ENCODE peak calls at places on chromosomes 4 and X, in seven cellular contexts. T is HCT116, G is GM12878, S is H1, J is K562, E is SK-N-SH, P is HepG2. D is an unnamed sample.

GRCh38 chr4:175054980-175055379 is 136.8 kb downstream of the ADAM29 start:
- DNase-seq in S (peak; percentile 63), E (no peak), P (no peak), T (no peak), J (no peak), G (no peak), D (no peak)

GRCh38 chr4:176569301-176569700 is 223.4 kb downstream of the VEGFC start:
- DNase-seq in J (no peak), S (no peak), G (no peak), T (no peak), E (no peak), P (no peak), D (no peak)

GRCh38 chr4:52883183-52883621 is 21.1 kb downstream of the RASL11B start:
- DNase-seq in P (no peak), E (no peak), T (no peak), G (no peak), J (no peak), S (no peak), D (no peak)

GRCh38 chr4:19227701-19228100 is 1024.0 kb upstream of the SLIT2 start:
- DNase-seq in T (no peak), P (no peak), S (no peak), E (no peak), J (no peak), G (no peak), D (no peak)

GRCh38 chr4:60737858-60738257 is 462.3 kb upstream of the ADGRL3 start:
- DNase-seq in T (no peak), E (no peak), P (no peak), S (no peak), J (no peak), G (no peak), D (no peak)

GRCh38 chr4:182917182-182918043 is at the start of gene DCTD:
- DNase-seq in G (no peak), J (peak; percentile 84), S (peak; percentile 74), P (peak; percentile 65), T (no peak), E (peak; percentile 91), D (peak; percentile 18)

GRCh38 chr4:69713593-69713992 is 46.8 kb downstream of the SULT1B1 start:
- DNase-seq in G (no peak), E (no peak), J (no peak), S (no peak), P (peak; percentile 65), T (no peak), D (no peak)

GRCh38 chr4:29708473-29708872 is 1011.7 kb upstream of the PCDH7 start:
- DNase-seq in S (no peak), P (no peak), T (no peak), G (no peak), E (no peak), J (no peak), D (no peak)

GRCh38 chr4:94603170-94603747 is 151.5 kb downstream of the PDLIM5 start:
- DNase-seq in T (no peak), J (no peak), E (no peak), P (no peak), S (no peak), G (no peak), D (no peak)
- TF ChIP-seq JUND in T (no peak), J (no peak), E (peak; percentile 64), P (no peak), S (no peak), G (no peak), D (no peak)

GRCh38 chr4:184201179-184201578 is 16.5 kb downstream of the ENPP6 start:
- DNase-seq in P (no peak), E (no peak), T (no peak), G (no peak), J (no peak), S (no peak), D (no peak)
- TF ChIP-seq JUND in P (no peak), E (no peak), T (no peak), G (no peak), J (no peak), S (no peak), D (no peak)

GRCh38 chr4:38983756-38984647 is 48.2 kb downstream of the TMEM156 start:
- DNase-seq in S (no peak), E (peak; percentile 11), J (no peak), P (peak; percentile 62), T (no peak), G (no peak), D (no peak)
- TF ChIP-seq JUND in S (no peak), E (no peak), J (no peak), P (no peak), T (no peak), G (no peak), D (no peak)

GRCh38 chrX:23745786-23746185 is 2.7 kb upstream of the ACOT9 start:
- DNase-seq in T (no peak), S (no peak), J (no peak), P (no peak), G (no peak), E (no peak), D (no peak)

GRCh38 chrX:23742693-23743622 is at the start of gene ACOT9:
- DNase-seq in E (peak; percentile 92), G (peak; percentile 53), J (peak; percentile 93), P (peak; percentile 88), T (peak; percentile 87), S (peak; percentile 82), D (peak; percentile 86)

GRCh38 chrX:23737413-23737812 is 5.7 kb downstream of the ACOT9 start:
- DNase-seq in S (no peak), G (no peak), J (no peak), E (no peak), T (no peak), P (no peak), D (no peak)

GRCh38 chrX:23742174-23742692 is 843 bp downstream of the ACOT9 start:
- DNase-seq in J (peak; percentile 11), P (peak; percentile 32), S (no peak), E (peak; percentile 64), G (no peak), T (no peak), D (peak; percentile 79)
- TF ChIP-seq JUND in J (no peak), P (no peak), S (no peak), E (no peak), G (no peak), T (no peak), D (no peak)

GRCh38 chr4:153154010-153154975 is 50.0 kb upstream of the TRIM2 start:
- DNase-seq in S (no peak), E (peak; percentile 54), J (no peak), G (no peak), T (no peak), P (no peak), D (no peak)

GRCh38 chr4:153156263-153156662 is 48.0 kb upstream of the TRIM2 start:
- DNase-seq in J (peak; percentile 57), T (no peak), P (no peak), S (no peak), E (no peak), G (no peak), D (no peak)

GRCh38 chr4:153152453-153153338 is 51.5 kb upstream of the TRIM2 start:
- DNase-seq in S (peak; percentile 71), E (peak; percentile 77), T (no peak), P (no peak), G (no peak), J (no peak), D (peak; percentile 15)

GRCh38 chr4:153151535-153152452 is 52.4 kb upstream of the TRIM2 start:
- DNase-seq in E (peak; percentile 39), P (no peak), S (peak; percentile 95), T (no peak), G (no peak), J (no peak), D (peak; percentile 13)

GRCh38 chr4:153153339-153153851 is 50.8 kb upstream of the TRIM2 start:
- DNase-seq in S (peak; percentile 77), J (no peak), G (no peak), P (no peak), E (peak; percentile 87), T (no peak), D (peak; percentile 39)
- TF ChIP-seq JUND in S (no peak), J (no peak), G (no peak), P (no peak), E (no peak), T (no peak), D (no peak)

DNA sequence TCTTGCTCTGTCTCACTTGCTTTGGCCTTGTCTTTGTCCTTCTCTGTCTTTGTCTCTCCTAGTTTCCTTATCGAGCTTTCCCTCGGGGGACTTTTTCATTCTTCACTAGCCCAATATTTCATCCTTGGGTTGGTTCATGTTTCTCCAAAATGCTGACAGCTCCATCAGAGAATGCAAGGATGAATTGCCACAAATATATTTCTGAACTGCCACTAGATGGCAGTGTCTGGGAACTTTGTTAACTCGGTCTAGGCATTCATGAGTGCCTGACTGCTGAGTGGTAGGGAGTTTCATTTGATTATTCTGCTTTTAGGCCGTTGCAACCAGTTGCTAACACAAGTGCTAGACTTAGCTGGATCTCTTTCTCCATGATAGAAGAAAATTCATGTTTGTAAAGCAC is 73.5 kb upstream of the RAP2C start:
- DNase-seq in P (peak; percentile 57), S (no peak), J (peak; percentile 33), G (peak; percentile 19), T (peak; percentile 15), E (peak; percentile 54), D (peak; percentile 24)
- TF ChIP-seq JUND in P (no peak), S (no peak), J (no peak), G (no peak), T (no peak), E (no peak), D (no peak)

GRCh38 chr4:30953799-30954198 is 233.6 kb downstream of the PCDH7 start:
- DNase-seq in G (no peak), J (no peak), P (no peak), E (no peak), S (no peak), T (no peak), D (no peak)
- TF ChIP-seq JUND in G (no peak), J (no peak), P (no peak), E (no peak), S (no peak), T (peak; percentile 9), D (no peak)

GRCh38 chr4:17142232-17142711 is 243.8 kb upstream of the LDB2 start:
- DNase-seq in G (no peak), T (no peak), S (no peak), P (no peak), E (no peak), J (no peak), D (no peak)
- TF ChIP-seq JUND in G (no peak), T (no peak), S (no peak), P (no peak), E (peak; percentile 77), J (no peak), D (no peak)

GRCh38 chr4:165875446-165875845 is 2.4 kb downstream of the TLL1 start:
- DNase-seq in T (no peak), E (no peak), G (no peak), J (no peak), P (no peak), S (no peak), D (no peak)

GRCh38 chr4:165874072-165874798 is 1.2 kb downstream of the TLL1 start:
- DNase-seq in S (peak; percentile 55), J (no peak), P (no peak), E (peak; percentile 16), T (no peak), G (no peak), D (peak; percentile 6)

GRCh38 chr4:165873298-165874071 is 448 bp downstream of the TLL1 start:
- DNase-seq in J (no peak), T (no peak), G (no peak), S (peak; percentile 71), P (peak; percentile 3), E (peak; percentile 77), D (peak; percentile 48)

GRCh38 chr4:165874799-165875371 is 1.8 kb downstream of the TLL1 start:
- DNase-seq in J (no peak), E (peak; percentile 3), T (no peak), G (no peak), P (no peak), S (peak; percentile 78), D (peak; percentile 13)

GRCh38 chr4:165872443-165873297 is at the start of gene TLL1:
- DNase-seq in E (peak; percentile 23), J (no peak), G (no peak), S (no peak), P (no peak), T (no peak), D (peak; percentile 11)
- TF ChIP-seq JUND in E (no peak), J (no peak), G (no peak), S (no peak), P (no peak), T (no peak), D (no peak)